ENCODE peak calls at places on chromosomes 1 and 21, in five cellular contexts. One of them, this sample, is unnamed.

GRCh38 chr21:25518491-25518911 is 88.8 kb downstream of the MRPL39 start:
- DNase-seq in thyroid gland: no peak
- DNase-seq in fibroblast of lung: peak
- DNase-seq in cardiac muscle cell: peak
- DNase-seq in psoas muscle: no peak
- DNase-seq in this sample: no peak

GRCh38 chr1:149915429-149916192 is 2.0 kb downstream of the SV2A start:
- DNase-seq in thyroid gland: no peak
- DNase-seq in fibroblast of lung: no peak
- DNase-seq in cardiac muscle cell: no peak
- DNase-seq in psoas muscle: no peak
- DNase-seq in this sample: no peak

GRCh38 chr1:226664413-226665101 is 74.5 kb downstream of the ITPKB start:
- DNase-seq in thyroid gland: no peak
- DNase-seq in fibroblast of lung: peak
- DNase-seq in cardiac muscle cell: peak
- DNase-seq in psoas muscle: peak
- DNase-seq in this sample: no peak

GRCh38 chr21:16751705-16752104 is 761.1 kb upstream of the CXADR start:
- DNase-seq in thyroid gland: no peak
- DNase-seq in fibroblast of lung: peak
- DNase-seq in cardiac muscle cell: no peak
- DNase-seq in psoas muscle: no peak
- DNase-seq in this sample: no peak

GRCh38 chr1:245132771-245133170 is 22.0 kb upstream of the KIF26B start:
- DNase-seq in thyroid gland: no peak
- DNase-seq in fibroblast of lung: no peak
- DNase-seq in cardiac muscle cell: no peak
- DNase-seq in psoas muscle: no peak
- DNase-seq in this sample: no peak

GRCh38 chr1:114015075-114015474 is 35.8 kb downstream of the OLFML3 start:
- DNase-seq in thyroid gland: no peak
- DNase-seq in fibroblast of lung: peak
- DNase-seq in cardiac muscle cell: no peak
- DNase-seq in psoas muscle: no peak
- DNase-seq in this sample: no peak

GRCh38 chr1:183180634-183181056 is 5.4 kb upstream of the LAMC2 start:
- DNase-seq in thyroid gland: peak
- DNase-seq in fibroblast of lung: peak
- DNase-seq in cardiac muscle cell: peak
- DNase-seq in psoas muscle: peak
- DNase-seq in this sample: no peak

GRCh38 chr1:68811806-68812205 is 314.9 kb upstream of the DEPDC1 start:
- DNase-seq in thyroid gland: no peak
- DNase-seq in fibroblast of lung: no peak
- DNase-seq in cardiac muscle cell: no peak
- DNase-seq in psoas muscle: no peak
- DNase-seq in this sample: no peak

GRCh38 chr1:167107456-167107855 is 13.6 kb downstream of the STYXL2 start:
- DNase-seq in thyroid gland: no peak
- DNase-seq in fibroblast of lung: peak
- DNase-seq in cardiac muscle cell: no peak
- DNase-seq in psoas muscle: no peak
- DNase-seq in this sample: no peak

GRCh38 chr21:23585419-23585818 is 2021.9 kb downstream of the MRPL39 start:
- DNase-seq in thyroid gland: no peak
- DNase-seq in fibroblast of lung: no peak
- DNase-seq in cardiac muscle cell: no peak
- DNase-seq in psoas muscle: no peak
- DNase-seq in this sample: no peak

GRCh38 chr1:183281039-183281438 is 95.0 kb downstream of the LAMC2 start:
- DNase-seq in thyroid gland: no peak
- DNase-seq in fibroblast of lung: no peak
- DNase-seq in cardiac muscle cell: peak
- DNase-seq in psoas muscle: peak
- DNase-seq in this sample: no peak

GRCh38 chr1:98005326-98006010 is 84.6 kb upstream of the DPYD start:
- DNase-seq in thyroid gland: no peak
- DNase-seq in fibroblast of lung: peak
- DNase-seq in cardiac muscle cell: peak
- DNase-seq in psoas muscle: no peak
- DNase-seq in this sample: no peak

GRCh38 chr1:25568090-25568833 is 24.9 kb downstream of the LDLRAP1 start:
- DNase-seq in thyroid gland: no peak
- DNase-seq in fibroblast of lung: peak
- DNase-seq in cardiac muscle cell: peak
- DNase-seq in psoas muscle: peak
- DNase-seq in this sample: no peak

GRCh38 chr1:25356441-25356840 is 18.3 kb downstream of the TMEM50A start:
- DNase-seq in thyroid gland: no peak
- DNase-seq in fibroblast of lung: no peak
- DNase-seq in cardiac muscle cell: no peak
- DNase-seq in psoas muscle: no peak
- DNase-seq in this sample: no peak

GRCh38 chr1:167774710-167775109 is 52.9 kb downstream of the MPZL1 start:
- DNase-seq in thyroid gland: no peak
- DNase-seq in fibroblast of lung: peak
- DNase-seq in cardiac muscle cell: peak
- DNase-seq in psoas muscle: no peak
- DNase-seq in this sample: no peak

DNA sequence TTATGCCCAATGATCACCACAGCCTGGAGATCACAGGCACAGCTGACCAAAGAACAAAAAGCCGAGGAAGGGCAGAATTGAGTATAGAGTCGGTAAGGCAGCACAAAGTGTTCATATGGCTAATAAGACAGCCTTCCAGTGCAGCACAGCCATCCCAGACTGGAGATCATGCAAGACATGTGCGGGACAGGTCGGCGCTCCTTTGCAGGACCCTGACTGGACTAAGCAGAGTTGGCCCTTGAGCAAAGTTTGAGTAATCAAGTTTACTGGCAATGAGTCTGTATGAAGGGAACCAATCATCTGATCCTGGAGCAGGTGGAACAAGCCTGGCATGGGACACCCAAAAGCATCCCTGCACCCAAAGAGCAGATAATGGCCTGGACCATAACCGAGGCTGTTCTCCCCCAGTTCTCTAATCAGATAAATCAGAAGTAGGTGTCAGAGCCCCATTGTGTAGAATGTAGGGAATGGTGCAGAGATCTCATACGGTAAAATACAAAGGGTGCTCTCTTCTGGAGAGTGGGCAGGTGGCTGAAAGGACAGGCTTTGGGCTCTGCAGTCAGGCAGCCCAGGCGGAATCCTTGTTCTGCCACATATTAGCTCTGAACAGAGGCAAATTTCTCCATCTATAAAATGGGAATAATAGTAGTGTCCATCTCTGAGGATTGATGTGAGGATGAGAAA is 10.7 kb upstream of the DNASE2B start:
- DNase-seq in thyroid gland: no peak
- DNase-seq in fibroblast of lung: no peak
- DNase-seq in cardiac muscle cell: no peak
- DNase-seq in psoas muscle: no peak
- DNase-seq in this sample: no peak
- TF ChIP-seq CTCF in thyroid gland: no peak
- TF ChIP-seq CTCF in fibroblast of lung: peak
- TF ChIP-seq CTCF in cardiac muscle cell: no peak
- TF ChIP-seq CTCF in psoas muscle: no peak
- TF ChIP-seq CTCF in this sample: no peak

DNA sequence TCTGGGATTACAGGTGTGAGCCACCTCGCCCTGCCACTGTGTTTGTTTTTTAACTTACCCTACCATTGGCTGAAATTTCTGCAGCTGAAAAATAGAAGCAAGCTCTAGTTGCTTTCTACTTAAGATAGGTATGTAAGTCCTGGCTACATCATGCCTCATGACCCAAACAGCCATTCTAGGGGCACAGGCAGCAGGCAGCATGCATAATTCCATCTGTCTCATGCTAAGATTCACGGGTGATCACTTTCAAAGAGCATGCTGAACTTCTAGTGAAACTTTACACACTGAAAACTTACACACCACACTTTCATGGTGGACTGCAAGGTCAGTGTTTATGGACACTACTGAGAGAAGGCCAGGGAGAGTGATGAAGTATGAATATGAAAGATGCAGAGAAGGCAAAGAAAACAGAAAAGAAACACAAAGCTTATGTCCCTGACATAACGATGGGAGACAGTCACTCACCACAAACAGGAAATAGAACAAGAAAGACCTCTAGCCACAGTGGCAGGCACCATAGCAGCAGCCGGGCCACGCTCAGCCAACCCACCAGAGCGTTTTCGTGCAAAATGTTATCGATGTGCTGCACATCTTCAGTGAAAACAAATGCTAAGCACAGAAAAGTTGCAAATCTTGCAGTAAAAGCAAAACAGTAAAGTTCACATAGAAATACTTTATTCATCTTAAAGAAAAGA is 102.3 kb upstream of the TIAM1 start:
- DNase-seq in thyroid gland: no peak
- DNase-seq in fibroblast of lung: no peak
- DNase-seq in cardiac muscle cell: no peak
- DNase-seq in psoas muscle: no peak
- DNase-seq in this sample: peak
- H3K4me3 ChIP-seq in thyroid gland: no peak
- H3K4me3 ChIP-seq in fibroblast of lung: no peak
- H3K4me3 ChIP-seq in cardiac muscle cell: no peak
- H3K4me3 ChIP-seq in psoas muscle: no peak
- H3K4me3 ChIP-seq in this sample: peak

GRCh38 chr1:186498695-186499389 is 37.9 kb upstream of the PDC start:
- DNase-seq in thyroid gland: no peak
- DNase-seq in fibroblast of lung: peak
- DNase-seq in cardiac muscle cell: peak
- DNase-seq in psoas muscle: no peak
- DNase-seq in this sample: no peak

GRCh38 chr1:186499571-186499970 is 38.7 kb upstream of the PDC start:
- DNase-seq in thyroid gland: no peak
- DNase-seq in fibroblast of lung: no peak
- DNase-seq in cardiac muscle cell: peak
- DNase-seq in psoas muscle: no peak
- DNase-seq in this sample: no peak

GRCh38 chr1:186503210-186503609 is 42.3 kb upstream of the PDC start:
- DNase-seq in thyroid gland: no peak
- DNase-seq in fibroblast of lung: peak
- DNase-seq in cardiac muscle cell: no peak
- DNase-seq in psoas muscle: no peak
- DNase-seq in this sample: no peak

GRCh38 chr1:186500804-186501203 is 39.9 kb upstream of the PDC start:
- DNase-seq in thyroid gland: no peak
- DNase-seq in fibroblast of lung: no peak
- DNase-seq in cardiac muscle cell: no peak
- DNase-seq in psoas muscle: no peak
- DNase-seq in this sample: no peak

DNA sequence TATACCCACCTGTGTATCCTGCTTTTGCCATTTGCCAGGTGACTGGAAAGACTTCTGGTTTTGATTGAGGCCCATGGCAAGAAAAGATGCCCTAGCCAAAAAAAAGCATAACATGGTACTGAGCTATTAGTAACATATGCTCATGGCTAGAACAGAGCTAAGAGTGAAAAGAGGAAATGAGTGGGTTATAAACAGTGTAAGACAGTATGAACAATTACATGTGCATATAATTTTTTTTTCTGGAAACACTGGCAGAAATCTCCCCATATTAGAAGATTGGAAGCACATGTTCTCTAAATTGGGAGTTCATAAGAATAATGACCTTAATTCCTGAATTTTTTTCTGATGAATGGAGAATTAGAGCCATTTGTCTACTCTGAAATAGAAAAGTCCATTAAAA is 41.2 kb upstream of the PDC start:
- DNase-seq in thyroid gland: no peak
- DNase-seq in fibroblast of lung: no peak
- DNase-seq in cardiac muscle cell: no peak
- DNase-seq in psoas muscle: no peak
- DNase-seq in this sample: no peak
- H3K27ac ChIP-seq in thyroid gland: no peak
- H3K27ac ChIP-seq in fibroblast of lung: no peak
- H3K27ac ChIP-seq in cardiac muscle cell: no peak
- H3K27ac ChIP-seq in psoas muscle: no peak
- H3K27ac ChIP-seq in this sample: no peak

DNA sequence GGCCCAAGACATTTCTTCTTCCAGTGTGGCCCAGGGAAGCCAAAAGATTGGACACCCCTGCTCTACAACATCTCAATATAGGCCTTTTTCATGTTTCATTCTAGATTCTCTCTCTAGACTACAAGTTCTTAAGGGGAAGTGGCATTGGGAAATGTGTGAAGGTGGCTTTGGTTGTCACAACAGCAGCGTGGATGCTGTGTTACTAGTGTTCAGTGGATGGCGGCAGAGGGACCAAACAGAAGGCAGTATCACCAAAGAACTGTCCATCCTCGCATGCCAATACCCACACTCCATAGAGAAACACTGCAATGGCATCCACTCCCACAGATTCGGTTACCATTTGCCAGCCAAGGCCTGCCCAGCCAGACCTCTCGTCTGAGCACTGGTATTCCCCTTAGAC is 24.3 kb upstream of the IFNAR2 start:
- DNase-seq in thyroid gland: no peak
- DNase-seq in fibroblast of lung: no peak
- DNase-seq in cardiac muscle cell: no peak
- DNase-seq in psoas muscle: no peak
- DNase-seq in this sample: peak
- TF ChIP-seq CTCF in thyroid gland: no peak
- TF ChIP-seq CTCF in fibroblast of lung: no peak
- TF ChIP-seq CTCF in cardiac muscle cell: no peak
- TF ChIP-seq CTCF in psoas muscle: no peak
- TF ChIP-seq CTCF in this sample: no peak

This sample was measured in CD8-positive, alpha-beta T cell.